ENCODE peak calls at places on chromosomes 2 and 18, in ten cellular contexts. R is A549, I is tibial nerve, G is transverse colon, H is ovary, O is GM12878, L is stomach, F is K562, X is SK-N-SH, J is upper lobe of left lung. Z is an unnamed sample. For H3K4me1, the result is how much of the 10 kb centered on the place peaks cover.

GRCh38 chr2:240791211-240791800 is 28.7 kb downstream of the KIF1A start:
- DNase-seq in F (no peak), L (no peak), H (peak), I (no peak), G (no peak), O (no peak), X (no peak), J (peak), R (no peak), Z (no peak)

GRCh38 chr18:45335644-45336043 is 279.6 kb upstream of the SLC14A2 start:
- DNase-seq in F (no peak), I (no peak), L (no peak), O (no peak), G (no peak), X (no peak), H (no peak), J (no peak), R (no peak), Z (no peak)

GRCh38 chr2:109728809-109729208 is 65.3 kb upstream of the RGPD5 start:
- DNase-seq in O (no peak), I (peak), G (no peak), H (peak), L (no peak), X (no peak), J (no peak), R (no peak), F (no peak), Z (no peak)

GRCh38 chr18:70273021-70273420 is 15.8 kb upstream of the SOCS6 start:
- DNase-seq in G (no peak), J (no peak), F (no peak), O (no peak), L (no peak), H (no peak), I (no peak), R (no peak), X (no peak), Z (no peak)

GRCh38 chr2:207819839-207820784 is 50.4 kb upstream of the FZD5 start:
- DNase-seq in G (peak), R (peak), X (no peak), H (peak), F (no peak), J (no peak), O (no peak), L (peak), I (no peak), Z (no peak)

GRCh38 chr18:77012751-77013550 is 119.6 kb downstream of the MBP start:
- DNase-seq in R (no peak), F (no peak), G (no peak), L (no peak), J (no peak), I (no peak), X (no peak), H (no peak), O (no peak), Z (no peak)

GRCh38 chr18:22311301-22311700 is 106.4 kb downstream of the CTAGE1 start:
- DNase-seq in X (no peak), F (no peak), I (no peak), G (no peak), O (no peak), L (no peak), H (no peak), R (no peak), J (no peak), Z (no peak)

GRCh38 chr2:28055325-28055970 is 164.9 kb downstream of the BABAM2 start:
- DNase-seq in I (no peak), O (no peak), F (no peak), G (no peak), R (no peak), X (no peak), J (no peak), L (no peak), H (no peak), Z (no peak)

GRCh38 chr2:233593201-233593600 is 24.2 kb upstream of the UGT1A8 start:
- DNase-seq in H (no peak), F (no peak), J (no peak), L (no peak), O (peak), I (no peak), R (no peak), X (no peak), G (no peak), Z (no peak)

GRCh38 chr2:226443112-226443511 is 356.5 kb downstream of the IRS1 start:
- DNase-seq in J (no peak), H (no peak), F (no peak), R (no peak), X (no peak), G (no peak), I (no peak), L (no peak), O (no peak), Z (no peak)

GRCh38 chr18:57542126-57542525 is 44.4 kb downstream of the FECH start:
- DNase-seq in J (no peak), G (no peak), L (no peak), H (no peak), O (no peak), R (no peak), X (no peak), F (no peak), I (no peak), Z (no peak)

DNA sequence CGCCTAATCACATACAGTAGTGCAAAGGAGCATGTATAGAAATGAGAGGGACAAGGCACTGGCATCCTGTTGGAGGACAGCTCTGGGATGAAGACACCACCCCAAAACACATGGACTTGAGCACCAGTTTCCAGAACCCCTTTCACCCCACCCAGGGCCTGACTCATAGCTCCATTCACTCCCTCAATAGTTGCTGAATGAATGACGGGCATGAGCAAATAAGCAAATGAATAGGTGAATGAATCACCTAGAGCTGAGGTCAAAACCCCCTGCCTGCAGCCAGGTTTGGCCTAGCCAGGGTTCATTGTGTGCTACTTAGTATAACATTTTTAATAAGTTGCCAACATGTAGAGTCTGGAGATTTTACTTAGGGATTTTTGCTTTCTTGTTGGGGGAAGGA is 66.4 kb downstream of the NRP2 start:
- DNase-seq in J (no peak), X (no peak), I (no peak), O (no peak), G (no peak), F (no peak), R (peak), H (no peak), L (no peak), Z (no peak)
- TF ChIP-seq EP300 in J (no peak), X (no peak), I (no peak), O (no peak), G (no peak), F (no peak), R (peak), H (no peak), L (no peak), Z (no peak)

GRCh38 chr2:24351627-24351938 is 8.8 kb downstream of the ITSN2 start:
- DNase-seq in O (no peak), F (no peak), H (no peak), I (no peak), L (no peak), G (no peak), R (no peak), J (no peak), X (no peak), Z (no peak)
- H3K4me1 ChIP-seq in O (under half), F (under half), H (under half), I (under half), L (under half), G (under half), R (under half), J (under half), X (under half), Z (under half)

GRCh38 chr2:135271006-135271405 is 218.9 kb downstream of the RAB3GAP1 start:
- DNase-seq in I (no peak), J (no peak), H (no peak), O (no peak), G (no peak), R (no peak), L (no peak), F (peak), X (no peak), Z (no peak)

DNA sequence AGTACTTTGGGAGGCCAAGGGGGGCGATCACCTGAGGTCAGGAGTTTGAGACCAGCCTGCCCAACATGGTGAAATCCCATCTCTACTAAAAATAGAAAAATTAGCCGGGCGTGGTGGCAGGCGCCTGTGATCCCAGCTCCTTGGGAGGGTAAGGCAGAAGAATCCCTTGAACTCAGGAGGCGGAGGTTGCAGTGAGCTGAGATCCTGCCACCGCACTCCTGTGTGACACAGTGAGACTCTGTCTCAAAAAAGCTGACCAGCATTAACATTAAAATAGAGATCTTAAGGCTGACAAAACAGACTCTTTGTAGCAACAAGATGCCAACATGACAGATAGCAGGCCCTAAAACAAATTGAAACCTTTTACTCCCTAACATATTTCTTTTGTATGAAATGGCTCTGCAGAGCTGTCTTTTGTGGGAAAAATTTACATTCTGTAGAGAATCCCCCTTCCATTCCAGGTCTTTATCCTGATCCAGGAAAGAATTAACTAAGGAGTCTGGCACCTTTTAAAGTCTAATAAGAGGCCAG is 213.9 kb downstream of the RAB3GAP1 start:
- DNase-seq in F (no peak), J (no peak), I (no peak), R (no peak), G (no peak), H (no peak), X (no peak), L (no peak), O (no peak), Z (no peak)
- TF ChIP-seq EP300 in F (no peak), J (no peak), I (no peak), R (no peak), G (no peak), H (no peak), X (no peak), L (no peak), O (no peak), Z (no peak)

DNA sequence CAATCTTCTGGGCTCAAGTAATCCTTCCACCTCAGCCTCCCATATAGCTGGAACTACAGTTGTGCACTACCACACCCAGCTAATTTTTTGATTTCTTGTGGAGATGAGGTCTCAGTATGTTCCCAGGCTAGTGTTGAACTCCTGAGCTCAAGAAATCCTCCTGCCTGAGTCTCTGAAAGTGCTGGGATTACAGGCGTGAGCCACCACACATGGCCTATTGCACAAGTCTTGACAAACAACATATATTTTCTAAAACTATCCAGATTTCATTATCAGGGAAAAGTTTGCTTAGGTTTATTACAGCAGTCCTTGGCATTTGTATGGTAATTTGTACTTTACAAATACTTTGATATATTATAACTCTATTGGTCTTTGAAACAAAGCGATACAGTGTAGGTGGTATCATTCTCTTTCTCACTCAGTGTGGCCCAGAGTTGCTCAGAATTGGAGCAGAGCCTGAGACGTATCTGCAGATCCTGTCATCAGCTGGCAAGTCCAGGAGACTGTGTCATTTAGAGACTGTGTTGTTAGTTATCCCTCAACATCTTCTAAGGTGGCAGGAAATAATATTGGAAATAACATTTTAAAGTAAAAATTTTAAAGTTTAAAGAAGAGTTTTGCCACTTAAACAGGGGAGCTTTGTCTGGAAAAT is 41.4 kb downstream of the PDK1 start:
- DNase-seq in L (no peak), G (no peak), X (no peak), F (no peak), H (no peak), R (no peak), O (no peak), J (no peak), I (no peak), Z (no peak)
- H3K4me1 ChIP-seq in L (under half), G (under half), X (under half), F (under half), H (under half), R (under half), O (under half), J (under half), I (under half), Z (under half)

GRCh38 chr2:62133320-62133823 is 62.5 kb upstream of the B3GNT2 start:
- DNase-seq in X (no peak), R (no peak), L (no peak), F (no peak), I (no peak), H (no peak), J (no peak), O (no peak), G (no peak), Z (no peak)

GRCh38 chr2:62142054-62142453 is 53.9 kb upstream of the B3GNT2 start:
- DNase-seq in L (no peak), F (no peak), G (no peak), I (no peak), O (peak), R (no peak), X (no peak), J (no peak), H (no peak), Z (no peak)

GRCh38 chr2:62140785-62141740 is 54.9 kb upstream of the B3GNT2 start:
- DNase-seq in J (no peak), L (no peak), H (no peak), G (no peak), X (no peak), I (no peak), R (no peak), O (peak), F (no peak), Z (no peak)

GRCh38 chr2:62137431-62137830 is 58.5 kb upstream of the B3GNT2 start:
- DNase-seq in H (no peak), G (no peak), X (no peak), J (no peak), R (no peak), I (no peak), O (no peak), F (no peak), L (no peak), Z (no peak)

GRCh38 chr2:62136956-62137355 is 59.0 kb upstream of the B3GNT2 start:
- DNase-seq in O (no peak), H (no peak), X (no peak), G (no peak), L (no peak), J (no peak), F (no peak), R (no peak), I (no peak), Z (no peak)
- TF ChIP-seq EP300 in O (no peak), H (no peak), X (no peak), G (no peak), L (no peak), J (no peak), F (no peak), R (no peak), I (no peak), Z (no peak)

GRCh38 chr2:11537951-11538350 is 4.1 kb downstream of the GREB1 start:
- DNase-seq in F (no peak), G (no peak), R (no peak), L (no peak), I (no peak), X (no peak), O (no peak), H (no peak), J (no peak), Z (no peak)
- H3K4me1 ChIP-seq in F (under half), G (under half), R (under half), L (under half), I (under half), X (under half), O (under half), H (under half), J (under half), Z (under half)

GRCh38 chr18:64119916-64120315 is 29.0 kb downstream of the LINC00305 start:
- DNase-seq in F (no peak), I (no peak), R (no peak), J (no peak), H (no peak), O (no peak), G (no peak), L (no peak), X (no peak), Z (no peak)
- TF ChIP-seq EP300 in F (no peak), I (no peak), R (no peak), J (no peak), H (no peak), O (no peak), G (no peak), L (no peak), X (no peak), Z (no peak)

DNA sequence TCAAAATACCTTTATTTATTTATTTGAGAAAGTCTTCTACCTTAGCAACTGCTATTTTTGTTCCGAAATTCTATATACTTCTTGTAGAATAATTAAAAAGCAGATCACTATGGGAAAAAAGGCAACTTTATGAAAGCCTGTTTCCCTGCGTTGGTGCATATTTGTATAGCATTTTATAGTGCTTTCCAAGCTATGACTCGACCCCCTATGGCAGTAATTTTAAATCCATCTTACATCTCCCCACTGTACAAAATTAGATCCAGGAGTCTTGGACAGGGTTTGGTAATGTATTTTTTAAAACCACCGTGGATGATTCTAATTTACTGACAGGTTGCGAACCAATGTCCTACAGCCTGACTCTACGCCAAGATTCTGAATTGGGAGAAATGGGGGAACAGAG is 10.1 kb downstream of the TANK start:
- DNase-seq in X (no peak), R (no peak), O (no peak), G (no peak), J (no peak), I (no peak), F (no peak), L (no peak), H (no peak), Z (no peak)
- H3K4me1 ChIP-seq in X (under half), R (under half), O (half or more), G (under half), J (under half), I (under half), F (under half), L (under half), H (under half), Z (under half)

GRCh38 chr2:95729556-95729955 is 137.8 kb downstream of the TRIM43 start:
- DNase-seq in J (no peak), X (no peak), F (no peak), O (no peak), I (no peak), G (no peak), R (no peak), H (no peak), L (no peak), Z (no peak)

GRCh38 chr2:95730813-95731212 is 139.0 kb downstream of the TRIM43 start:
- DNase-seq in R (no peak), L (no peak), H (no peak), J (no peak), G (no peak), I (no peak), X (no peak), O (no peak), F (peak), Z (no peak)

GRCh38 chr2:95728878-95729511 is 137.2 kb downstream of the TRIM43 start:
- DNase-seq in J (no peak), R (peak), X (peak), O (peak), H (peak), G (peak), L (peak), F (peak), I (peak), Z (peak)
- TF ChIP-seq EP300 in J (no peak), R (no peak), X (no peak), O (no peak), H (no peak), G (no peak), L (no peak), F (no peak), I (peak), Z (no peak)

Z was measured in sigmoid colon.